ENCODE peak calls at places on chromosomes 12 and 14, in eight cellular contexts. P, V, J, D, W, M, H and C are unnamed samples.

GRCh38 chr14:34212172-34212571 is 249.9 kb downstream of the SPTSSA start:
- DNase-seq in P (no peak), V (no peak), J (no peak), D (no peak), W (no peak), M (no peak), H (no peak), C (no peak)

GRCh38 chr12:104223599-104224168 is 8.1 kb downstream of the TXNRD1 start:
- DNase-seq in P (no peak), V (peak; percentile 22), J (no peak), D (no peak), W (no peak), M (no peak), H (no peak), C (no peak)

GRCh38 chr12:63841611-63842010 is 2.9 kb upstream of the SRGAP1 start:
- DNase-seq in P (peak; percentile 21), V (no peak), J (no peak), D (no peak), W (peak; percentile 56), M (no peak), H (no peak), C (no peak)

GRCh38 chr14:76768201-76768656 is 7.0 kb downstream of the VASH1 start:
- DNase-seq in P (no peak), V (no peak), J (peak; percentile 77), D (peak; percentile 40), W (no peak), M (no peak), H (no peak), C (peak; percentile 85)

GRCh38 chr14:89628521-89628920 is 211.5 kb upstream of the FOXN3 start:
- DNase-seq in P (no peak), V (no peak), J (no peak), D (no peak), W (no peak), M (no peak), H (no peak), C (no peak)

GRCh38 chr12:52434760-52435530 is 774 bp upstream of the KRT75 start:
- DNase-seq in P (peak; percentile 29), V (no peak), J (no peak), D (no peak), W (peak; percentile 4), M (no peak), H (peak; percentile 34), C (no peak)

GRCh38 chr14:49582211-49582977 is 3.8 kb downstream of the RPS29 start:
- DNase-seq in P (no peak), V (no peak), J (no peak), D (no peak), W (no peak), M (no peak), H (no peak), C (no peak)

GRCh38 chr12:12807970-12808702 is 5.0 kb upstream of the DDX47 start:
- DNase-seq in P (peak; percentile 67), V (peak; percentile 25), J (peak; percentile 42), D (peak; percentile 43), W (peak; percentile 71), M (peak; percentile 50), H (peak; percentile 67), C (no peak)

GRCh38 chr12:50845021-50845647 is 2.4 kb downstream of the TMPRSS12 start:
- DNase-seq in P (peak; percentile 17), V (no peak), J (no peak), D (no peak), W (peak; percentile 33), M (peak; percentile 32), H (peak; percentile 50), C (no peak)

GRCh38 chr14:73661872-73662271 is 17.1 kb downstream of the DNAL1 start:
- DNase-seq in P (peak; percentile 38), V (no peak), J (no peak), D (no peak), W (peak; percentile 57), M (no peak), H (peak; percentile 15), C (no peak)

GRCh38 chr12:43307126-43307525 is 244.9 kb downstream of the ADAMTS20 start:
- DNase-seq in P (no peak), V (no peak), J (no peak), D (no peak), W (no peak), M (no peak), H (no peak), C (no peak)

GRCh38 chr12:1797011-1797901 is 23.1 kb upstream of the LRTM2 start:
- DNase-seq in P (peak; percentile 63), V (no peak), J (peak; percentile 77), D (peak; percentile 63), W (no peak), M (no peak), H (peak; percentile 10), C (no peak)

DNA sequence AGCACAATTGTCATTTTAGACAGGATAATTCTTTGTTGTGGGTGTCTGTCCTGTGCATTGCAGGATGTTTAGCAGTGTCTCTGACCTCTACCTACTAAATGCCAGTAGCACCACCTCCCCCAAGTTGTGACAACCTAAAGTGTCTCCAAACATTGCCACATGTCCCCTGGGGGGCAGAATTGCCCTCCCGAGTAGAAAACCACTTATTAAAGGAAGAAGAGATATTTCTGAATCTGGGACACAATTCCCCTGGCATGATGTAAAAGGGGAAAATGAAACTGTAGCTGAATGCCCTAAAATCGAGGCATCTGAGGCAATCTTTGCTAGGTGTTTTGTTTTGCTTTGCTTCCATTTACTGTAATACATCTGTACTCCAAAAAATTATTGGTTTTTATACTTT is 116.8 kb upstream of the NAP1L1 start:
- DNase-seq in P (no peak), V (no peak), J (no peak), D (no peak), W (no peak), M (no peak), H (no peak), C (no peak)
- H3K4me3 ChIP-seq in P (no peak overlapping the region), V (no peak overlapping the region), J (no peak overlapping the region), D (no peak overlapping the region), W (no peak overlapping the region), M (no peak overlapping the region), H (no peak overlapping the region), C (no peak overlapping the region)

GRCh38 chr14:35701531-35701930 is 107.6 kb downstream of the RALGAPA1 start:
- DNase-seq in P (no peak), V (no peak), J (no peak), D (no peak), W (no peak), M (no peak), H (no peak), C (no peak)

GRCh38 chr14:35708072-35708471 is 101.0 kb downstream of the RALGAPA1 start:
- DNase-seq in P (no peak), V (peak; percentile 12), J (no peak), D (no peak), W (peak; percentile 20), M (no peak), H (no peak), C (no peak)

GRCh38 chr14:35705636-35706035 is 103.5 kb downstream of the RALGAPA1 start:
- DNase-seq in P (no peak), V (no peak), J (no peak), D (no peak), W (no peak), M (no peak), H (no peak), C (no peak)

GRCh38 chr14:35699791-35700444 is 109.2 kb downstream of the RALGAPA1 start:
- DNase-seq in P (no peak), V (no peak), J (no peak), D (no peak), W (no peak), M (no peak), H (no peak), C (no peak)

DNA sequence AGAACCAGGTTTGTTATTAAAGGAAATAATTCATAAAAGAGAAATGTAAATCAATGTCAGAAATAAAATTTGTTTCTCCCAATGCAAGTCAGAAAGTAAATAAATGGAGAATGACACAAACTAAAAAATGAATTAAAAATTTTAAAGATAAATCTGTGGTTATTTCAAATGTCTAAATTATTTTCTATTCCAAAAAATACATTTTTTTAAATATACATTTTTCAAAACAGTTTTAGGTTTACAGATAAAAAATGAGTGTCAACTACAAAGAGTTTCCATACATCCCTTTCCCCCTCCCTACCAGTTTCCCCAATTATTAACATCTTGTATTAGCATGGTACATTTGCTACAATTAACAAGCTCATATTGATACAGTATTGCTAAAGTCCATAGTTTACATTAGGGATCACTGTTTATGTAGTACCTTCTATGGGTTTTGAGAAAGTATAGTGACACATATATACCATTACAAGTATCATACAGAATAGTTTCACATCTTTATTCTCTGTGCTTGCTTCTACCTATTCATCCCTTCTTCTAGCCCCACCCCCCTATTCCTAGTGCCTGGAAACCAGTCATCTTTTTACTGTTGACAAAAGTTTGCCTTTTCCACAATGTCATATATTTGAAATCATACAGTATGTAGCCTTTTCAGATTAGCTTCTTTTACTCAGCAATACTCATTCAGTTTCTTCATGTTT is 104.2 kb downstream of the RALGAPA1 start:
- DNase-seq in P (no peak), V (no peak), J (no peak), D (no peak), W (no peak), M (no peak), H (no peak), C (no peak)
- H3K4me3 ChIP-seq in P (no peak overlapping the region), V (no peak overlapping the region), J (no peak overlapping the region), D (no peak overlapping the region), W (no peak overlapping the region), M (no peak overlapping the region), H (no peak overlapping the region), C (no peak overlapping the region)

GRCh38 chr12:75672212-75672611 is 160.8 kb upstream of the KRR1 start:
- DNase-seq in P (no peak), V (no peak), J (no peak), D (no peak), W (no peak), M (no peak), H (no peak), C (no peak)
- H3K4me3 ChIP-seq in P (no peak overlapping the region), V (no peak overlapping the region), J (no peak overlapping the region), D (no peak overlapping the region), W (no peak overlapping the region), M (no peak overlapping the region), H (no peak overlapping the region), C (no peak overlapping the region)

GRCh38 chr12:54413284-54414190 is 5.5 kb downstream of the ITGA5 start:
- DNase-seq in P (peak; percentile 69), V (peak; percentile 34), J (peak; percentile 57), D (peak; percentile 37), W (no peak), M (no peak), H (no peak), C (peak; percentile 83)

GRCh38 chr12:54412786-54413185 is 6.3 kb downstream of the ITGA5 start:
- DNase-seq in P (peak; percentile 42), V (no peak), J (no peak), D (no peak), W (no peak), M (no peak), H (no peak), C (peak; percentile 69)

GRCh38 chr12:54411398-54412241 is 7.4 kb downstream of the ITGA5 start:
- DNase-seq in P (peak; percentile 98), V (peak; percentile 77), J (peak; percentile 61), D (peak; percentile 31), W (peak; percentile 96), M (peak; percentile 99), H (peak; percentile 99), C (peak; percentile 93)

GRCh38 chr12:54414191-54414525 is 4.9 kb downstream of the ITGA5 start:
- DNase-seq in P (peak; percentile 21), V (no peak), J (no peak), D (no peak), W (no peak), M (no peak), H (no peak), C (no peak)

DNA sequence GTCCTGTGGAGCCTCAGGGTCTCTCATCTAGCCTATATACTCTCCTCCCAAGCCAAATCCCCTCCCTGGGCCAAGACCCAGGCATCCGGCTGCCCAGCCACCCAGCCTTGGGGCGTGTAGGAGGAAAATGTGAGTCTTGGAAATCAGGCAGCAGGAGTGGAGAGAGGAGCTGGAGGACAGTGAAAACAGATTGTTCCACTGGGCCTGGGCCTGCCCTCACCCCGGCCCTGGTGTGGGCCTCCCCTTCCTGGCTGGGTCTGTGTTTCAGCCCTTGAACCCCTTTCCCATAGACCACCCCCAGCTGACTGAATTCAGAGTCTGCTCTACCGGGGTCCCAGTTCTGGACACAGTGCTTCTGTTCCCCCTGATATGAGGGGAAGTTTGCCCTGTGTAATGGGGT is 6.7 kb downstream of the ITGA5 start:
- DNase-seq in P (peak; percentile 58), V (no peak), J (no peak), D (no peak), W (no peak), M (no peak), H (no peak), C (peak; percentile 69)
- H3K4me3 ChIP-seq in P (peak overlapping the region; percentile 57), V (no peak overlapping the region), J (no peak overlapping the region), D (no peak overlapping the region), W (no peak overlapping the region), M (no peak overlapping the region), H (no peak overlapping the region), C (peak overlapping the region; percentile 88)